ENCODE peak calls at places on chromosomes 1 and 21, in nine cellular contexts. C, Y, O, A, X, T, Z, K and R are unnamed samples.

GRCh38 chr21:39349211-39350093 is 564 bp upstream of the HMGN1 start:
- DNase-seq in C (peak; percentile 78), Y (peak; percentile 98), O (peak; percentile 97), A (peak; percentile 98), X (peak; percentile 97), T (peak; percentile 97), Z (peak; percentile 97), K (peak; percentile 97), R (peak; percentile 98)

GRCh38 chr1:185581961-185582725 is 152.0 kb upstream of the HMCN1 start:
- DNase-seq in C (no peak), Y (no peak), O (no peak), A (no peak), X (no peak), T (no peak), Z (no peak), K (no peak), R (no peak)

GRCh38 chr21:42063206-42063577 is 7.9 kb upstream of the UMODL1 start:
- DNase-seq in C (no peak), Y (no peak), O (no peak), A (peak; percentile 63), X (peak; percentile 62), T (peak; percentile 72), Z (no peak), K (no peak), R (no peak)

GRCh38 chr1:205504311-205505075 is at the start of gene CDK18:
- DNase-seq in C (no peak), Y (peak; percentile 97), O (peak; percentile 42), A (peak; percentile 91), X (no peak), T (peak; percentile 91), Z (peak; percentile 89), K (peak; percentile 59), R (no peak)

GRCh38 chr1:115515270-115515669 is 126.5 kb upstream of the VANGL1 start:
- DNase-seq in C (no peak), Y (no peak), O (no peak), A (no peak), X (no peak), T (no peak), Z (no peak), K (no peak), R (no peak)

GRCh38 chr1:171590022-171590421 is 32.0 kb upstream of the MYOCOS start:
- DNase-seq in C (no peak), Y (no peak), O (no peak), A (no peak), X (no peak), T (no peak), Z (no peak), K (no peak), R (no peak)

GRCh38 chr1:246897302-246897701 is 34.4 kb downstream of the AHCTF1 start:
- DNase-seq in C (no peak), Y (no peak), O (no peak), A (no peak), X (no peak), T (no peak), Z (no peak), K (no peak), R (no peak)

GRCh38 chr1:2627746-2628145 is 5.1 kb downstream of the MMEL1 start:
- DNase-seq in C (no peak), Y (no peak), O (no peak), A (no peak), X (no peak), T (no peak), Z (no peak), K (no peak), R (no peak)

GRCh38 chr1:219517031-219517430 is 95.9 kb downstream of the ZC3H11B start:
- DNase-seq in C (no peak), Y (peak; percentile 29), O (no peak), A (no peak), X (no peak), T (no peak), Z (no peak), K (no peak), R (no peak)

GRCh38 chr1:201756411-201756810 is 72.5 kb upstream of the IPO9 start:
- DNase-seq in C (no peak), Y (no peak), O (no peak), A (no peak), X (no peak), T (no peak), Z (no peak), K (no peak), R (no peak)

GRCh38 chr1:96076589-96076988 is 645.0 kb upstream of the PTBP2 start:
- DNase-seq in C (no peak), Y (no peak), O (no peak), A (no peak), X (no peak), T (no peak), Z (no peak), K (no peak), R (no peak)

GRCh38 chr21:41770901-41771624 is 4.2 kb upstream of the RIPK4 start:
- DNase-seq in C (no peak), Y (no peak), O (no peak), A (no peak), X (no peak), T (no peak), Z (no peak), K (no peak), R (no peak)

DNA sequence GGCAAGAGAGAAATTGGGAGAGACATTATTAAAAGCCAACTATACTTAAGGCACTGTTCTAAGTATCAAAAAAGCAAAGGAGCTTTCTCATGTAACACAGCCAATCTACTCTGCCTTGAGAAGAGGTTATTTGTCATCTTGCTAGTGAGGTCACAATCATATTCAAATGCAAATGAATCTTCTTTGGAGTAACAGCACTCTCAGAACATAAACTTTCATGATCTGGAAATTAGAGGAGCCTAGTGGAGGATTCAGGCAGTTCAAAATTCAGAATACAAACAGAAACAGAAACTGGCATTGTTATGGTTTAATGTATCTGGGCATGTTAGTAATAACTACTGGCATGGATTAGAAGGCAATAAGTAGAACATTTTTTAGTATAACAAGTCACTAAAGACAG is 57.4 kb downstream of the ARID4B start:
- DNase-seq in C (no peak), Y (no peak), O (no peak), A (no peak), X (no peak), T (no peak), Z (no peak), K (no peak), R (no peak)
- TF ChIP-seq CTCF in C (no peak), Y (no peak), O (no peak), A (peak; percentile 26), X (peak; percentile 5), T (no peak), Z (no peak), K (no peak), R (peak; percentile 45)

GRCh38 chr1:37514350-37515184 is at the start of gene MEAF6:
- DNase-seq in C (peak; percentile 45), Y (peak; percentile 89), O (peak; percentile 90), A (peak; percentile 89), X (peak; percentile 90), T (peak; percentile 79), Z (peak; percentile 89), K (peak; percentile 94), R (peak; percentile 92)

GRCh38 chr1:37506740-37507139 is 7.8 kb downstream of the MEAF6 start:
- DNase-seq in C (no peak), Y (no peak), O (no peak), A (no peak), X (no peak), T (no peak), Z (no peak), K (no peak), R (no peak)

GRCh38 chr1:37513795-37514349 is 694 bp downstream of the MEAF6 start:
- DNase-seq in C (no peak), Y (peak; percentile 75), O (peak; percentile 37), A (peak; percentile 57), X (peak; percentile 61), T (peak; percentile 43), Z (peak; percentile 43), K (peak; percentile 71), R (peak; percentile 74)

DNA sequence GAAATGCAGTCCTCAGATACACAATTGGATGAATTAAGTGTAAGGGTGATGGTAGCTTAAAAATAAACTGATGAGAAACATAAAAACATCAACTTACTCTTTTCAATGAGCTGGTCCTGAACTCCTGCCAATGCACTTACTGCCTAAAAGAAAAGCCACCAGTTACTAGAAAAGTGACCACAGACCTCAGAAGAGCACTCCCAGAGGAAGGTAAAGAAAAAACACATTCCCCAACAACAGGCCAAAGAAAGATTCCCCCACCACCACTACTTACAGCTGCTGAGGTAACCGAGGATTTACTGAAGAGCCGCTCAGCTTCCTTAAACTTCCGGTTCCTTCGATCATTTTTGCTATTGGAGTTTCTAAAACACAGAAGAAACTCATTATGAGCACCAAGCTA is 5.4 kb downstream of the MEAF6 start:
- DNase-seq in C (no peak), Y (no peak), O (no peak), A (no peak), X (no peak), T (no peak), Z (no peak), K (no peak), R (no peak)
- TF ChIP-seq CTCF in C (no peak), Y (peak; percentile 50), O (no peak), A (no peak), X (peak; percentile 37), T (no peak), Z (no peak), K (no peak), R (peak; percentile 39)

GRCh38 chr1:39646232-39647081 is 7.0 kb upstream of the HEYL start:
- DNase-seq in C (no peak), Y (peak; percentile 77), O (no peak), A (peak; percentile 29), X (no peak), T (no peak), Z (no peak), K (no peak), R (peak; percentile 77)
- TF ChIP-seq CTCF in C (no peak), Y (peak; percentile 22), O (no peak), A (no peak), X (no peak), T (no peak), Z (no peak), K (no peak), R (no peak)

GRCh38 chr1:6473156-6473555 is 7.2 kb upstream of the TNFRSF25 start:
- DNase-seq in C (no peak), Y (no peak), O (no peak), A (no peak), X (no peak), T (no peak), Z (no peak), K (no peak), R (no peak)

GRCh38 chr1:6473974-6474814 is 8.2 kb upstream of the TNFRSF25 start:
- DNase-seq in C (no peak), Y (no peak), O (no peak), A (no peak), X (no peak), T (no peak), Z (no peak), K (no peak), R (no peak)

GRCh38 chr1:6471086-6471841 is 5.3 kb upstream of the TNFRSF25 start:
- DNase-seq in C (no peak), Y (peak; percentile 89), O (no peak), A (no peak), X (no peak), T (no peak), Z (no peak), K (no peak), R (no peak)

GRCh38 chr1:6471969-6472368 is 6.0 kb upstream of the TNFRSF25 start:
- DNase-seq in C (no peak), Y (no peak), O (no peak), A (peak; percentile 89), X (no peak), T (peak; percentile 72), Z (peak; percentile 78), K (no peak), R (no peak)

DNA sequence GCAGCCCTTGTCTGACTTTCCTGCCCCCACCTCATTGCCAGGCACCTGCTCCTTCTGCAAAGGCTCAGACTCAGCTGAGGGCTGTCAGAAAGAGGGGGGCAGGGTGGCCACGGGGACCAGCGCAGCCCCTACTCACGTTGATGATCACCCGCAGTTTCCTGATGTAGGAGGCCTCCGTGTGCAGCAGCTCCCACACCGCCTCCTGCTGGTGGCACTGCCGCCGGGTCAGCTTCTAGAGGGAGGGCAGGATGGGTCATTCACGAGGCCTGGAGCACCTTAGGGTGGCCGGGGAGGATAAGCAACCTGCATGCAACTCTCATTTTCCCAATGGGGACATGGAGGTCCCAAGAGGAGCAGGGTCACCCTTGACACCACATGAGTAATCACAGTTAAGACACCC is 6.4 kb upstream of the TNFRSF25 start:
- DNase-seq in C (no peak), Y (no peak), O (peak; percentile 47), A (no peak), X (no peak), T (no peak), Z (no peak), K (no peak), R (no peak)
- TF ChIP-seq CTCF in C (peak; percentile 25), Y (peak; percentile 68), O (peak; percentile 32), A (peak; percentile 41), X (peak; percentile 53), T (no peak), Z (no peak), K (no peak), R (peak; percentile 43)